ENCODE peak calls at places on chromosome 9, in five cellular contexts. T, S, V, L and B are unnamed samples.

GRCh38 chr9:138047469-138048040 is 170.0 kb downstream of the CACNA1B start:
- DNase-seq in V (peak; percentile 54), L (no peak), S (no peak), T (no peak), B (peak; percentile 66)

GRCh38 chr9:16012621-16013020 is 459.8 kb downstream of the CCDC171 start:
- DNase-seq in S (peak; percentile 77), L (no peak), T (no peak), V (no peak), B (no peak)

GRCh38 chr9:110875275-110875674 is 163.0 kb downstream of the LPAR1 start:
- DNase-seq in T (no peak), S (no peak), L (peak; percentile 43), V (no peak), B (no peak)

GRCh38 chr9:76419782-76420380 is 25.7 kb upstream of the RFK start:
- DNase-seq in V (no peak), L (no peak), T (no peak), S (peak; percentile 41), B (no peak)

GRCh38 chr9:136858452-136858843 is 6.3 kb downstream of the MAMDC4 start:
- DNase-seq in V (no peak), L (no peak), T (no peak), S (no peak), B (no peak)

GRCh38 chr9:120413121-120414048 is 166.6 kb downstream of the CDK5RAP2 start:
- DNase-seq in V (no peak), S (no peak), L (no peak), T (no peak), B (no peak)

GRCh38 chr9:13974891-13975290 is 339.1 kb downstream of the NFIB start:
- DNase-seq in V (no peak), T (no peak), S (no peak), L (no peak), B (no peak)

GRCh38 chr9:71895122-71895521 is 15.9 kb downstream of the ABHD17B start:
- DNase-seq in S (no peak), V (no peak), L (no peak), T (no peak), B (no peak)

GRCh38 chr9:129624947-129625346 is 1.0 kb upstream of the NTMT1 start:
- DNase-seq in V (no peak), S (peak; percentile 41), L (no peak), T (no peak), B (no peak)

GRCh38 chr9:88680041-88680440 is 145.1 kb downstream of the NXNL2 start:
- DNase-seq in L (no peak), T (no peak), V (no peak), S (peak; percentile 92), B (no peak)

GRCh38 chr9:27925815-27926214 is 352.5 kb upstream of the C9orf72 start:
- DNase-seq in V (no peak), S (no peak), L (no peak), T (no peak), B (no peak)

GRCh38 chr9:91714020-91714721 is 235.9 kb downstream of the ROR2 start:
- DNase-seq in V (no peak), T (no peak), S (peak; percentile 67), L (no peak), B (no peak)

GRCh38 chr9:106878943-106879916 is 16.3 kb downstream of the ZNF462 start:
- DNase-seq in V (no peak), S (peak; percentile 99), T (peak; percentile 16), L (peak; percentile 55), B (no peak)

GRCh38 chr9:116154976-116155699 is 1.5 kb downstream of the PAPPA start:
- DNase-seq in L (no peak), T (no peak), V (no peak), S (peak; percentile 76), B (no peak)

GRCh38 chr9:96486351-96487029 is 36.5 kb downstream of the HABP4 start:
- DNase-seq in T (peak; percentile 54), L (peak; percentile 87), V (no peak), S (peak; percentile 91), B (peak; percentile 86)

GRCh38 chr9:93673844-93674334 is 97.5 kb downstream of the PHF2 start:
- DNase-seq in T (no peak), S (no peak), V (peak; percentile 79), L (no peak), B (peak; percentile 80)

GRCh38 chr9:19466268-19466639 is 57.4 kb downstream of the ACER2 start:
- DNase-seq in S (no peak), V (no peak), T (no peak), L (no peak), B (no peak)

GRCh38 chr9:77417570-77417969 is 230.6 kb downstream of the GNA14 start:
- DNase-seq in L (no peak), S (peak; percentile 70), V (no peak), T (no peak), B (no peak)

GRCh38 chr9:92764381-92764987 is at the start of gene BICD2:
- DNase-seq in T (no peak), S (no peak), L (peak; percentile 61), V (no peak), B (no peak)

GRCh38 chr9:121059513-121059912 is 9.4 kb upstream of the C5 start:
- DNase-seq in S (no peak), V (no peak), L (no peak), T (no peak), B (no peak)

GRCh38 chr9:94443039-94443722 is 111.7 kb upstream of the PCAT7 start:
- DNase-seq in V (no peak), L (no peak), S (no peak), T (no peak), B (no peak)

GRCh38 chr9:33049680-33050361 is 24.7 kb downstream of the DNAJA1 start:
- DNase-seq in V (no peak), L (no peak), S (no peak), T (no peak), B (no peak)

GRCh38 chr9:109907400-109907799 is 127.4 kb downstream of the PALM2AKAP2 start:
- DNase-seq in L (peak; percentile 62), T (no peak), V (no peak), S (no peak), B (no peak)

DNA sequence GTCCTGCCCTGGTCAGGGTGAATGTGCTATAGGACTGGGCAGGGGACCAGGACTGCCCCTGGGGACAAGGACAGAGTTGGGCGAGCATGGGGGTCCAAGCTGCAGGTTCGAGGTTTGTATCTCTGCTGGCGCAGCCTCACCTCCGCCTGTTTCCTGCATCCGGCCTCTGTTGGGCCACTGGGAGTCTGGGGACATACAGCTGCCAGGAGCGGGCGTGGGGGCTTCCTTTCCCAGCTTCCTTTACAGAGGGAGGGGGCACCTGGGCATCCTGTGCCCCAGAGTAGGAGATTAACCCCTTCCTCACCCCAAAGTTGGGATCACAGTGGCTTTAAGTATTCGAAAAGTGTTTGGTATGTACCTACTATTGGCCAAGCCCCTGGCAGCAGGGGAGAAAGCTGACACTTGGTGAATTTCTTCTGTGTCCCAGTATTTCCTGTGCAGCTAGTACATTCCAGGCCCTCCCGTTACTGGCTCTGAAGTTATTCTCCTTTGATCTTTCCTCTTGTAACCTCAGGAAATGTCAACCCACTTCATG is 19.0 kb downstream of the OLFML2A start:
- DNase-seq in L (no peak), S (no peak), V (no peak), T (no peak), B (no peak)
- TF ChIP-seq CTCF in L (no peak), S (no peak), V (no peak), T (no peak), B (no peak)

GRCh38 chr9:90271707-90272106 is 370.9 kb downstream of the DIRAS2 start:
- DNase-seq in S (no peak), V (no peak), L (no peak), T (no peak), B (no peak)

DNA sequence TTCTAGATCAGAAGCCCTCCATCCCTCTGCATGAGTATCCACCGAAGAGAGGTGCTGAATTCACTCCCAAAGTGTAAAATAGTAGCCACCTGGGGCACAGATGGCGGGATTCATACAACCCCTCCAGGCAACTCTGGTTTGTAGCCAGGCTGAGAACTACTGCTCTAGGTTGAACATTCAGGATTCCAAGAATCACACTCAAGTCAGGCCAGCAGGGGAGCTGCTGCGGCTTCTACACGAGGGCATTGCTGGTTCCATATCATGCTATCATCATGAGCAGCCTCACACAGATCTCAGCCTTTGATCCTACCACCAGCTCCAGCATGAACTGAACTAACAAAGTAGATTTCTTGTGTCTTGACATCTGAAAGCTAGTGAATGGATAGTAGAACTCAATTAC is 367.9 kb downstream of the DIRAS2 start:
- DNase-seq in S (no peak), T (no peak), L (no peak), V (no peak), B (no peak)
- TF ChIP-seq CTCF in S (no peak), T (no peak), L (no peak), V (no peak), B (no peak)

GRCh38 chr9:6413365-6414263 is 615 bp downstream of the UHRF2 start:
- DNase-seq in S (peak; percentile 6), T (no peak), L (peak; percentile 62), V (no peak), B (no peak)
- TF ChIP-seq CTCF in S (no peak), T (no peak), L (no peak), V (no peak), B (no peak)

DNA sequence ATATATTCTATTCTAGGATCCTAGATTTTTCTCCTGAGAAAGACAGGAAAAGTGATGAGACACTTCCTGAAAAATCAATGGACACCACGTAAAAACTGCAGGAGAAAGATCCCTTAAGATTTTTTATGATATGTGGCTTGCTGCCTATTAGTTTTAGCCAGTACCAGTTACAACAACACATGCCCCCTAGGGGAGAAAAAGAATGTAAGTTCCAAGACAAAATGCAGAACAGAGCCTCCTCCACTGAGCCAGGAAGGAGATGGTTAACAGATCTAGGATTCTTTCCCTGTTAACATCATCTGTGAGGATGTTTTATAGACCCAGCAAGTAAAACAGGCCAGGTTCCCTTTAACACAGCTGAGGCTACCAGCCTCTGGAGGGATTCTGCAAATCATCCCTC is 574.7 kb downstream of the TLE4 start:
- DNase-seq in T (no peak), L (no peak), S (peak; percentile 8), V (no peak), B (no peak)
- TF ChIP-seq CTCF in T (no peak), L (no peak), S (peak; percentile 4), V (no peak), B (peak; percentile 60)

GRCh38 chr9:21075484-21075883 is 2.3 kb downstream of the IFNB1 start:
- DNase-seq in L (no peak), V (no peak), T (no peak), S (no peak), B (no peak)

GRCh38 chr9:21070887-21071286 is 6.9 kb downstream of the IFNB1 start:
- DNase-seq in T (no peak), S (no peak), V (no peak), L (no peak), B (no peak)

DNA sequence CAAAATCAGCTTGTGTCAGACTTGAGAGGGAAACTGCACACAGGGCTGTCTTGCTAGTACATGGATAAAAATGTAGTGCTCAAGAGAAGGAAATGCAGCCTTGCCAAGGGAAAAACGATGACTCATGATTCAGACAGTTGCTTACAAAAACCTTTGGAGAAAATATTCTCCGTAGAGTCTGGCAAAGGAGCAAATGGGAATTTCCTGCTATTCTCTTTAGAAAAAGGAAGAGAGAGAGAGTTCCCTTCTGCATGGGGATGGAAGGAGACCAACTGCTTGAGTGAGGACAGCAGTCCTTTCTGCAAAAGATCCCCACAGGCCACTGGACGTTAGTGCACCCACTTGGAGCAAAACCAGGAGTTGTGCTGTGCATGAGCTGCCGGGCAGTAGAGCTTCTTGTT is 7.6 kb downstream of the IFNB1 start:
- DNase-seq in S (peak; percentile 94), L (peak; percentile 50), T (no peak), V (no peak), B (no peak)
- TF ChIP-seq CTCF in S (peak; percentile 39), L (no peak), T (no peak), V (peak; percentile 23), B (peak; percentile 44)

GRCh38 chr9:68669189-68669588 is 35.9 kb upstream of the PIP5K1B start:
- DNase-seq in S (no peak), L (no peak), T (no peak), V (no peak), B (no peak)
- TF ChIP-seq CTCF in S (no peak), L (no peak), T (no peak), V (no peak), B (no peak)